ENCODE peak calls at places on chromosome 6, in eight cellular contexts. One of them, this sample, is unnamed. For H3K27me3, the result is how much of the 10 kb centered on the place peaks cover.

GRCh38 chr6:25010917-25011625 is 75.3 kb upstream of the RIPOR2 start:
- DNase-seq in pancreas: no peak
- DNase-seq in keratinocyte: no peak
- DNase-seq in heart left ventricle: no peak
- DNase-seq in thoracic aorta: no peak
- DNase-seq in left lung: no peak
- DNase-seq in hepatocyte: no peak
- DNase-seq in ovary: no peak
- DNase-seq in this sample: no peak

GRCh38 chr6:113057567-113058053 is 710.5 kb downstream of the RFPL4B start:
- DNase-seq in ovary: no peak
- DNase-seq in heart left ventricle: no peak
- DNase-seq in pancreas: no peak
- DNase-seq in thoracic aorta: no peak
- DNase-seq in hepatocyte: no peak
- DNase-seq in left lung: no peak
- DNase-seq in keratinocyte: no peak
- DNase-seq in this sample: no peak

GRCh38 chr6:119171864-119172588 is 93.6 kb upstream of the FAM184A start:
- DNase-seq in ovary: no peak
- DNase-seq in pancreas: no peak
- DNase-seq in thoracic aorta: no peak
- DNase-seq in hepatocyte: no peak
- DNase-seq in keratinocyte: no peak
- DNase-seq in heart left ventricle: no peak
- DNase-seq in left lung: no peak
- DNase-seq in this sample: no peak

GRCh38 chr6:117906905-117907599 is at the start of gene SLC35F1:
- DNase-seq in heart left ventricle: peak
- DNase-seq in keratinocyte: no peak
- DNase-seq in ovary: no peak
- DNase-seq in hepatocyte: peak
- DNase-seq in thoracic aorta: no peak
- DNase-seq in left lung: peak
- DNase-seq in pancreas: peak
- DNase-seq in this sample: no peak

GRCh38 chr6:42158631-42159030 is 14.5 kb upstream of the GUCA1A start:
- DNase-seq in heart left ventricle: no peak
- DNase-seq in left lung: no peak
- DNase-seq in pancreas: no peak
- DNase-seq in thoracic aorta: no peak
- DNase-seq in keratinocyte: no peak
- DNase-seq in ovary: no peak
- DNase-seq in hepatocyte: no peak
- DNase-seq in this sample: no peak

GRCh38 chr6:13355043-13355945 is 27.0 kb upstream of the TBC1D7 start:
- DNase-seq in hepatocyte: peak
- DNase-seq in ovary: no peak
- DNase-seq in heart left ventricle: no peak
- DNase-seq in thoracic aorta: no peak
- DNase-seq in keratinocyte: peak
- DNase-seq in left lung: no peak
- DNase-seq in pancreas: no peak
- DNase-seq in this sample: peak

GRCh38 chr6:116283191-116283590 is 3.5 kb upstream of the TSPYL1 start:
- DNase-seq in keratinocyte: no peak
- DNase-seq in thoracic aorta: no peak
- DNase-seq in pancreas: no peak
- DNase-seq in left lung: no peak
- DNase-seq in ovary: no peak
- DNase-seq in hepatocyte: no peak
- DNase-seq in heart left ventricle: no peak
- DNase-seq in this sample: no peak

GRCh38 chr6:32370510-32370909 is 1.2 kb downstream of the TSBP1 start:
- DNase-seq in keratinocyte: no peak
- DNase-seq in hepatocyte: no peak
- DNase-seq in thoracic aorta: no peak
- DNase-seq in heart left ventricle: no peak
- DNase-seq in pancreas: no peak
- DNase-seq in left lung: no peak
- DNase-seq in ovary: no peak
- DNase-seq in this sample: no peak

GRCh38 chr6:170253910-170254269 is 37.0 kb downstream of the DLL1 start:
- DNase-seq in keratinocyte: no peak
- DNase-seq in left lung: peak
- DNase-seq in ovary: no peak
- DNase-seq in hepatocyte: no peak
- DNase-seq in thoracic aorta: no peak
- DNase-seq in pancreas: no peak
- DNase-seq in heart left ventricle: peak
- DNase-seq in this sample: no peak

GRCh38 chr6:129098061-129098553 is 215.2 kb downstream of the LAMA2 start:
- DNase-seq in pancreas: no peak
- DNase-seq in keratinocyte: no peak
- DNase-seq in thoracic aorta: no peak
- DNase-seq in left lung: no peak
- DNase-seq in hepatocyte: no peak
- DNase-seq in ovary: no peak
- DNase-seq in heart left ventricle: no peak
- DNase-seq in this sample: no peak

GRCh38 chr6:133764011-133764812 is 124.7 kb upstream of the TCF21 start:
- DNase-seq in ovary: no peak
- DNase-seq in thoracic aorta: no peak
- DNase-seq in keratinocyte: no peak
- DNase-seq in pancreas: no peak
- DNase-seq in heart left ventricle: no peak
- DNase-seq in left lung: no peak
- DNase-seq in hepatocyte: no peak
- DNase-seq in this sample: peak

GRCh38 chr6:43308101-43308989 is at the start of gene CRIP3:
- DNase-seq in ovary: peak
- DNase-seq in pancreas: no peak
- DNase-seq in keratinocyte: no peak
- DNase-seq in thoracic aorta: no peak
- DNase-seq in hepatocyte: peak
- DNase-seq in heart left ventricle: peak
- DNase-seq in left lung: peak
- DNase-seq in this sample: no peak

GRCh38 chr6:340991-341827 is 48.9 kb downstream of the DUSP22 start:
- DNase-seq in pancreas: no peak
- DNase-seq in heart left ventricle: no peak
- DNase-seq in hepatocyte: no peak
- DNase-seq in thoracic aorta: no peak
- DNase-seq in left lung: peak
- DNase-seq in ovary: no peak
- DNase-seq in keratinocyte: no peak
- DNase-seq in this sample: no peak

GRCh38 chr6:69233195-69233524 is 563.6 kb downstream of the LMBRD1 start:
- DNase-seq in heart left ventricle: no peak
- DNase-seq in pancreas: no peak
- DNase-seq in left lung: no peak
- DNase-seq in thoracic aorta: no peak
- DNase-seq in ovary: no peak
- DNase-seq in hepatocyte: no peak
- DNase-seq in keratinocyte: no peak
- DNase-seq in this sample: no peak
- TF ChIP-seq CTCF in heart left ventricle: no peak
- TF ChIP-seq CTCF in pancreas: no peak
- TF ChIP-seq CTCF in left lung: no peak
- TF ChIP-seq CTCF in thoracic aorta: no peak
- TF ChIP-seq CTCF in ovary: no peak
- TF ChIP-seq CTCF in hepatocyte: no peak
- TF ChIP-seq CTCF in keratinocyte: no peak
- TF ChIP-seq CTCF in this sample: no peak

DNA sequence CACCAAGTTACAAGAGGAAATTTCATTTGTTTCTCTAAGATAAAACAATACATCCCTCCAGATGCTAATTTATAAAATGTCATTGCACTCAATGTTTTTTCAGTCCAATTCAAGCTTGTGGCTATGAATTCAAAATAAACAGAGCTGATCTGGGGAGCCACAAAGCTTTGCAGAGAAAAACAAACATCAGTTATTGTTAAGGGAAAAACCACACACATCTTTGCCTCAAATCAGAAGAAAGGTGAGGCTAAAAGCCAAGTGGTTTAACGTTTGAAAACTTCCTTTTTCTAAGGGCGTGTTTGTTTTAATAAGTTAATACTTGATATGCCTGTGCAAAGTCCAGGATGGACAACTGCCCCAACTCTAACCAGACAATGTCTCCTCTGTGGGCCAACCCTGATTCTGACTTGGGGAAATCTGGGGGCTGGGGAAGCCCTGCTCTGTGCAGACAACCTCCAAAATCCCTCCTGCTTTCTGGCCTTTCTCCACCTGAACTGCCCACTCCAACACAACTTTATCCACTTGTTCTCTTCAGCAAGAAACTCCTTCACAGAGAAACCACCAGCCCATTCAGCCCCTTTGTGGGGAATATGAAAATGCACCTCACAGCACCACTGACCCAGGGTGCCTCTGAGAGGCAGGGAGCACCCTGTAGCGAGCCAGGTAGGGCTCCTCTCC is 44.6 kb upstream of the NT5E start:
- DNase-seq in ovary: no peak
- DNase-seq in heart left ventricle: no peak
- DNase-seq in keratinocyte: no peak
- DNase-seq in pancreas: peak
- DNase-seq in left lung: no peak
- DNase-seq in hepatocyte: peak
- DNase-seq in thoracic aorta: no peak
- DNase-seq in this sample: no peak
- H3K4me3 ChIP-seq in ovary: no peak
- H3K4me3 ChIP-seq in heart left ventricle: no peak
- H3K4me3 ChIP-seq in keratinocyte: peak
- H3K4me3 ChIP-seq in pancreas: no peak
- H3K4me3 ChIP-seq in left lung: no peak
- H3K4me3 ChIP-seq in hepatocyte: no peak
- H3K4me3 ChIP-seq in thoracic aorta: no peak
- H3K4me3 ChIP-seq in this sample: no peak

GRCh38 chr6:157235600-157236039 is 87.7 kb downstream of the TMEM242 start:
- DNase-seq in pancreas: peak
- DNase-seq in left lung: no peak
- DNase-seq in heart left ventricle: peak
- DNase-seq in hepatocyte: peak
- DNase-seq in keratinocyte: no peak
- DNase-seq in thoracic aorta: no peak
- DNase-seq in ovary: peak
- DNase-seq in this sample: no peak

GRCh38 chr6:157233686-157234085 is 89.6 kb downstream of the TMEM242 start:
- DNase-seq in heart left ventricle: no peak
- DNase-seq in hepatocyte: no peak
- DNase-seq in keratinocyte: no peak
- DNase-seq in left lung: no peak
- DNase-seq in thoracic aorta: no peak
- DNase-seq in ovary: no peak
- DNase-seq in pancreas: no peak
- DNase-seq in this sample: no peak

GRCh38 chr6:157239148-157239547 is 84.2 kb downstream of the TMEM242 start:
- DNase-seq in pancreas: no peak
- DNase-seq in hepatocyte: no peak
- DNase-seq in keratinocyte: no peak
- DNase-seq in ovary: no peak
- DNase-seq in left lung: no peak
- DNase-seq in thoracic aorta: no peak
- DNase-seq in heart left ventricle: no peak
- DNase-seq in this sample: no peak

GRCh38 chr6:157238346-157238745 is 85.0 kb downstream of the TMEM242 start:
- DNase-seq in keratinocyte: no peak
- DNase-seq in thoracic aorta: no peak
- DNase-seq in ovary: no peak
- DNase-seq in pancreas: no peak
- DNase-seq in hepatocyte: no peak
- DNase-seq in left lung: no peak
- DNase-seq in heart left ventricle: no peak
- DNase-seq in this sample: no peak

DNA sequence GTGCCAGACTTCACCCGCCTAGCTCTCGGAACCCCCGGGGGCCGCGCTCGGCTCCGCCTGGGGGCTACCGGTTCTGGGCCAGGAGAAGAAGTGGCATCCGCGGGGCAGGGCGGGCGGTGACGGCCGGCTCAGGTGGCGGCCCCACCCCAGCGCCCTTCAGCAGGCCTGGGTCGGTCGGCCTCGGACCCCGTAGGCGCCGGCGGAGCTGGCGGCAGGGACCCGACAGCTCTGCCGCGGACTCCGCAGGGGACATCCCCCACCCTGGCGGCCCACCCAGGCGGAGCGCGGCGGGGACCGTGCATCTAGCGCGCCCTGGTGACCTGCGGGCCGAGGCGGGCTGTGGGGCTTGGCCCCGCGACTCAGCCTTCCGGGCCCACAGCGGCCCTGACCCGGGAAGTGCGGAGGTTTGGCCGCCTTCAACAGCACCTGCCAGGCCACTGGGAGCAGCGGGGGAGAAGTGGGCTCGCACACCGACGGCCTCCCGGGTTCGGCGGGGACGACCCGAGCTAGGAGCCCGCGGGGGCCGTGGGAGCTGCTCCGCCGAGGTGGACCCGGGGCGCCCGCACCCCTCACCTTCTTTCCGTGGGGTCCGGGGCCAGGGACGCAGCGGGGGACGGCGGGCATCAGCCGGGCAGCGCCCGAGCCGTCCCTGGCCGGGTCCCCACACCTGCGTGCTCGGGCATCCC is 87.1 kb downstream of the TMEM242 start:
- DNase-seq in keratinocyte: no peak
- DNase-seq in heart left ventricle: peak
- DNase-seq in pancreas: no peak
- DNase-seq in thoracic aorta: no peak
- DNase-seq in left lung: peak
- DNase-seq in ovary: peak
- DNase-seq in hepatocyte: no peak
- DNase-seq in this sample: no peak
- H3K27me3 ChIP-seq in keratinocyte: under half
- H3K27me3 ChIP-seq in heart left ventricle: under half
- H3K27me3 ChIP-seq in pancreas: under half
- H3K27me3 ChIP-seq in thoracic aorta: under half
- H3K27me3 ChIP-seq in left lung: under half
- H3K27me3 ChIP-seq in ovary: under half
- H3K27me3 ChIP-seq in hepatocyte: under half
- H3K27me3 ChIP-seq in this sample: under half

DNA sequence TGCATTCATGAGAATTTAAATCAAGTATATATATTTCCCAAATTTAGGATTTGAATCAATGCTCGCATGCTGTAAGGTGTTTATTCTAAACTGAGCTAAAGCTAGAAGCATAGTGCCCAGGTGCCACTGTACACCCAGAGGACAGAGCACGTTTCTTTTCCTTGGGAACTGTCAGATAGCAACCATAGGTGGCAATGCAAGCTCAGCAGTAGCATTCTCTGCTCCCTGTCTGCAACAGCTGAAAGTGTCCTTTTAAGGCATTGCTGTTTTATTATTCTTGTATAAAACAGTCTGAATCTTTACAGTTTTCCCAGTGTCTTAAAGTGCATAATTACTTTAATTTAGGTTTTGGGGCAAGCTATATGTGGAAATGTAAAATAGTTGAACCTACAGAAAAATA is 443.4 kb upstream of the MMS22L start:
- DNase-seq in keratinocyte: no peak
- DNase-seq in thoracic aorta: no peak
- DNase-seq in pancreas: no peak
- DNase-seq in ovary: no peak
- DNase-seq in hepatocyte: peak
- DNase-seq in left lung: no peak
- DNase-seq in heart left ventricle: no peak
- DNase-seq in this sample: no peak
- TF ChIP-seq CTCF in keratinocyte: no peak
- TF ChIP-seq CTCF in thoracic aorta: no peak
- TF ChIP-seq CTCF in pancreas: no peak
- TF ChIP-seq CTCF in ovary: no peak
- TF ChIP-seq CTCF in hepatocyte: peak
- TF ChIP-seq CTCF in left lung: no peak
- TF ChIP-seq CTCF in heart left ventricle: no peak
- TF ChIP-seq CTCF in this sample: no peak